ENCODE peak calls at places on chromosomes 12 and 14, in five cellular contexts. M is head of caudate nucleus, R is neural crest cell, E is LoVo, N is substantia nigra. H is an unnamed sample.

GRCh38 chr14:34379809-34380147 is 82.3 kb downstream of the SPTSSA start:
- DNase-seq in M (no peak), R (no peak), E (no peak), N (no peak), H (no peak)

GRCh38 chr14:35196571-35196970 is 74.2 kb downstream of the PRORP start:
- DNase-seq in M (no peak), R (no peak), E (no peak), N (no peak), H (no peak)

GRCh38 chr12:132158677-132159554 is 14.7 kb downstream of the NOC4L start:
- DNase-seq in M (no peak), R (no peak), E (no peak), N (no peak), H (no peak)

GRCh38 chr14:63388766-63389431 is 70.2 kb upstream of the GPHB5 start:
- DNase-seq in M (no peak), R (peak; percentile 53), E (peak; percentile 29), N (peak; percentile 56), H (peak; percentile 57)

GRCh38 chr12:92248977-92249376 is 103.3 kb upstream of the BTG1 start:
- DNase-seq in M (no peak), R (no peak), E (no peak), N (no peak), H (no peak)

GRCh38 chr12:31989987-31990386 is 30.8 kb downstream of the RESF1 start:
- DNase-seq in M (no peak), R (no peak), E (no peak), N (no peak), H (no peak)

GRCh38 chr14:50804181-50804721 is 26.7 kb downstream of the NIN start:
- DNase-seq in M (no peak), R (no peak), E (no peak), N (no peak), H (no peak)

GRCh38 chr12:124518051-124518932 is 49.1 kb downstream of the NCOR2 start:
- DNase-seq in M (peak; percentile 98), R (peak; percentile 46), E (peak; percentile 87), N (peak; percentile 95), H (no peak)

GRCh38 chr12:21483531-21483930 is 17.9 kb downstream of the RECQL start:
- DNase-seq in M (no peak), R (no peak), E (no peak), N (no peak), H (no peak)

GRCh38 chr12:103392722-103393121 is 103.0 kb downstream of the C12orf42 start:
- DNase-seq in M (no peak), R (no peak), E (no peak), N (no peak), H (no peak)

GRCh38 chr14:91100086-91100485 is 13.8 kb upstream of the DGLUCY start:
- DNase-seq in M (no peak), R (no peak), E (no peak), N (no peak), H (no peak)

GRCh38 chr14:71714225-71714624 is 218.0 kb upstream of the RGS6 start:
- DNase-seq in M (no peak), R (no peak), E (no peak), N (no peak), H (no peak)

GRCh38 chr14:53331247-53331646 is 178.1 kb upstream of the DDHD1 start:
- DNase-seq in M (no peak), R (no peak), E (no peak), N (no peak), H (no peak)

GRCh38 chr12:9707864-9708808 is 24.8 kb downstream of the CLECL1 start:
- DNase-seq in M (peak; percentile 58), R (peak; percentile 41), E (peak; percentile 57), N (peak; percentile 47), H (peak; percentile 64)

GRCh38 chr12:122995503-122996187 is 15.2 kb downstream of the ARL6IP4 start:
- DNase-seq in M (peak; percentile 55), R (no peak), E (no peak), N (peak; percentile 35), H (no peak)

GRCh38 chr14:53035336-53035735 is 84.5 kb upstream of the FERMT2 start:
- DNase-seq in M (no peak), R (no peak), E (no peak), N (no peak), H (no peak)

GRCh38 chr14:90739318-90740077 is 76.7 kb downstream of the TTC7B start:
- DNase-seq in M (no peak), R (no peak), E (no peak), N (no peak), H (no peak)

GRCh38 chr12:16726879-16727278 is 120.9 kb upstream of the LMO3 start:
- DNase-seq in M (no peak), R (no peak), E (no peak), N (no peak), H (no peak)

GRCh38 chr12:26651566-26652188 is 181.3 kb downstream of the ITPR2 start:
- DNase-seq in M (no peak), R (peak; percentile 78), E (peak; percentile 25), N (peak; percentile 30), H (peak; percentile 65)

GRCh38 chr14:52902971-52903385 is 47.9 kb downstream of the FERMT2 start:
- DNase-seq in M (no peak), R (no peak), E (no peak), N (no peak), H (no peak)

GRCh38 chr14:51552768-51553426 is 98.8 kb upstream of the FRMD6 start:
- DNase-seq in M (no peak), R (no peak), E (peak; percentile 40), N (peak; percentile 2), H (no peak)

GRCh38 chr12:110023634-110024023 is 24.4 kb downstream of the ANKRD13A start:
- DNase-seq in M (no peak), R (no peak), E (no peak), N (no peak), H (no peak)

GRCh38 chr14:106044949-106045596 is 518.7 kb downstream of the TMEM121 start:
- DNase-seq in M (no peak), R (no peak), E (peak; percentile 32), N (peak; percentile 14), H (peak; percentile 69)

GRCh38 chr12:123748661-123749060 is 13.4 kb upstream of the DNAH10 start:
- DNase-seq in M (no peak), R (no peak), E (no peak), N (no peak), H (no peak)

GRCh38 chr12:4280351-4281163 is 7.0 kb downstream of the CCND2 start:
- DNase-seq in M (no peak), R (peak; percentile 63), E (no peak), N (peak; percentile 26), H (no peak)

GRCh38 chr12:12883369-12884001 is 7.9 kb upstream of the GPRC5A start:
- DNase-seq in M (no peak), R (no peak), E (peak; percentile 91), N (no peak), H (peak; percentile 88)

GRCh38 chr12:92020983-92021664 is 124.5 kb downstream of the BTG1 start:
- DNase-seq in M (no peak), R (no peak), E (no peak), N (no peak), H (no peak)

GRCh38 chr12:118361889-118362288 is 10.8 kb downstream of the TAOK3 start:
- DNase-seq in M (no peak), R (no peak), E (no peak), N (no peak), H (no peak)

GRCh38 chr14:38135096-38135495 is 72.6 kb upstream of the SSTR1 start:
- DNase-seq in M (no peak), R (no peak), E (no peak), N (no peak), H (no peak)

GRCh38 chr14:52609445-52610044 is 56.9 kb downstream of the GPR137C start:
- DNase-seq in M (no peak), R (no peak), E (no peak), N (no peak), H (no peak)

GRCh38 chr14:93056166-93056839 is 59.4 kb downstream of the ITPK1 start:
- DNase-seq in M (no peak), R (no peak), E (no peak), N (no peak), H (no peak)

GRCh38 chr14:81070511-81070910 is 115.1 kb downstream of the TSHR start:
- DNase-seq in M (no peak), R (no peak), E (no peak), N (no peak), H (no peak)

GRCh38 chr14:54894995-54895394 is 7.6 kb downstream of the GCH1 start:
- DNase-seq in M (no peak), R (no peak), E (no peak), N (no peak), H (no peak)

GRCh38 chr14:92564361-92565039 is 50.9 kb downstream of the RIN3 start:
- DNase-seq in M (no peak), R (no peak), E (no peak), N (no peak), H (no peak)

GRCh38 chr12:48999371-49000131 is at the start of gene DDN:
- DNase-seq in M (peak; percentile 75), R (no peak), E (no peak), N (no peak), H (peak; percentile 76)

GRCh38 chr12:106978035-106978800 is 8.7 kb downstream of the MTERF2 start:
- DNase-seq in M (no peak), R (no peak), E (no peak), N (peak; percentile 54), H (no peak)

H was measured in Caco-2.